ENCODE peak calls at places on chromosomes 2 and 18, in ten cellular contexts. P is HL-60; E is neural progenitor cell; K is neuronal stem cell; I is Jurkat, Clone E6-1; G is mammary epithelial cell; N is psoas muscle; U is uterus; S is iPS DF 6.9; H is AG04450. Q is an unnamed sample.

GRCh38 chr2:180202591-180202990 is 195.5 kb upstream of the CWC22 start:
- DNase-seq in P (no peak), E (no peak), K (no peak), I (no peak), G (no peak), N (no peak), U (no peak), S (no peak), H (no peak), Q (no peak)

GRCh38 chr18:12236934-12237832 is 17.0 kb upstream of the CIDEA start:
- DNase-seq in P (peak; percentile 28), E (peak; percentile 83), K (peak; percentile 64), I (peak; percentile 46), G (peak; percentile 37), N (peak; percentile 73), U (peak; percentile 65), S (no peak), H (no peak), Q (peak; percentile 89)

GRCh38 chr2:72993147-72993546 is 75.8 kb downstream of the EMX1 start:
- DNase-seq in P (peak; percentile 13), E (peak; percentile 82), K (peak; percentile 75), I (peak; percentile 48), G (no peak), N (no peak), U (peak; percentile 18), S (peak; percentile 64), H (no peak), Q (peak; percentile 71)

GRCh38 chr2:20064841-20065240 is 13.4 kb upstream of the LAPTM4A start:
- DNase-seq in P (no peak), E (no peak), K (no peak), I (no peak), G (no peak), N (no peak), U (no peak), S (no peak), H (no peak), Q (no peak)

GRCh38 chr2:57669570-57669969 is 377.0 kb upstream of the VRK2 start:
- DNase-seq in P (no peak), E (no peak), K (no peak), I (no peak), G (no peak), N (no peak), U (no peak), S (no peak), H (no peak), Q (no peak)

GRCh38 chr2:109081374-109081773 is 47.6 kb upstream of the SH3RF3 start:
- DNase-seq in P (no peak), E (no peak), K (no peak), I (no peak), G (no peak), N (no peak), U (no peak), S (no peak), H (no peak), Q (no peak)

GRCh38 chr2:173568054-173568453 is 213.4 kb downstream of the CDCA7 start:
- DNase-seq in P (peak; percentile 4), E (peak; percentile 72), K (peak; percentile 23), I (no peak), G (no peak), N (peak; percentile 23), U (no peak), S (no peak), H (no peak), Q (peak; percentile 81)

GRCh38 chr18:33184178-33184577 is 256.3 kb downstream of the CCDC178 start:
- DNase-seq in P (no peak), E (no peak), K (no peak), I (no peak), G (no peak), N (no peak), U (no peak), S (no peak), H (no peak), Q (no peak)

GRCh38 chr2:109350526-109350925 is 221.5 kb downstream of the SH3RF3 start:
- DNase-seq in P (no peak), E (no peak), K (no peak), I (no peak), G (no peak), N (no peak), U (no peak), S (no peak), H (no peak), Q (no peak)

GRCh38 chr2:191320881-191321280 is 75.7 kb downstream of the MYO1B start:
- DNase-seq in P (no peak), E (no peak), K (no peak), I (no peak), G (no peak), N (no peak), U (no peak), S (no peak), H (no peak), Q (no peak)

GRCh38 chr2:233056961-233057605 is 3.1 kb upstream of the INPP5D start:
- DNase-seq in P (no peak), E (no peak), K (no peak), I (no peak), G (no peak), N (no peak), U (no peak), S (no peak), H (no peak), Q (no peak)

GRCh38 chr2:102005989-102006885 is 14.5 kb downstream of the IL1R2 start:
- DNase-seq in P (peak; percentile 47), E (peak; percentile 76), K (peak; percentile 18), I (peak; percentile 57), G (no peak), N (no peak), U (no peak), S (peak; percentile 76), H (no peak), Q (peak; percentile 51)

GRCh38 chr18:75070625-75071483 is 138.1 kb downstream of the PTGR3 start:
- DNase-seq in P (peak; percentile 90), E (no peak), K (no peak), I (peak; percentile 71), G (peak; percentile 90), N (no peak), U (no peak), S (no peak), H (peak; percentile 49), Q (no peak)

GRCh38 chr2:107511970-107512789 is 314.5 kb upstream of the RGPD4 start:
- DNase-seq in P (no peak), E (no peak), K (no peak), I (no peak), G (no peak), N (no peak), U (no peak), S (no peak), H (no peak), Q (no peak)

GRCh38 chr2:73614997-73615396 is 27.2 kb downstream of the NAT8 start:
- DNase-seq in P (no peak), E (no peak), K (no peak), I (no peak), G (no peak), N (no peak), U (no peak), S (no peak), H (no peak), Q (no peak)

GRCh38 chr2:191832668-191833067 is 14.2 kb downstream of the CAVIN2 start:
- DNase-seq in P (no peak), E (no peak), K (no peak), I (no peak), G (no peak), N (no peak), U (no peak), S (no peak), H (no peak), Q (no peak)

GRCh38 chr18:27604583-27604982 is 419.5 kb upstream of the CHST9 start:
- DNase-seq in P (no peak), E (no peak), K (no peak), I (no peak), G (no peak), N (no peak), U (no peak), S (no peak), H (no peak), Q (no peak)

GRCh38 chr2:148519013-148519412 is 125.5 kb upstream of the EPC2 start:
- DNase-seq in P (no peak), E (no peak), K (no peak), I (no peak), G (no peak), N (no peak), U (no peak), S (peak; percentile 57), H (no peak), Q (no peak)

GRCh38 chr18:8620845-8621244 is 11.6 kb downstream of the RAB12 start:
- DNase-seq in P (no peak), E (no peak), K (no peak), I (no peak), G (no peak), N (no peak), U (no peak), S (no peak), H (no peak), Q (no peak)
- H3K4me3 ChIP-seq in P (no peak overlapping the region), E (no peak overlapping the region), K (no peak overlapping the region), I (no peak overlapping the region), G (no peak overlapping the region), N (no peak overlapping the region), U (no peak overlapping the region), S (no peak overlapping the region), H (no peak overlapping the region), Q (no peak overlapping the region)

DNA sequence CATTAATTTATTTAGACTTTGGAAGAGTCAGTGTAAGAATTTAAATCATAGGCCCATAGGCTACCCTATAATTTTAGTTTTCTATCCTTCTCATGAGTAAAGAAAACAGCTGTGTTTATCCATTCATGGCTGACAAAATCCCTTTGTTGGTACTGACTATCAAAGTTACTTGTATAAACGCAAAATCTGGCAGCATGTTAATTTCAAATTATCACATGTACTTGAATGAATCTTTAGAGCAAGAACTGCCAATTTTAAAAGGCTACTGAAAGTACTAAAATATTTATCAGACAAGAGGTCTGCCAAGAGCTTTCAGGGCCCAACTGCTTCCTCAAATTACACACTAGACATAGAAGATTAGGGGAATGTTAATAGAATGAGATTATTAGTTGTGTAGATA is 66.6 kb downstream of the MYL12B start:
- DNase-seq in P (no peak), E (no peak), K (no peak), I (no peak), G (no peak), N (no peak), U (no peak), S (no peak), H (no peak), Q (no peak)
- H3K4me3 ChIP-seq in P (no peak overlapping the region), E (no peak overlapping the region), K (no peak overlapping the region), I (no peak overlapping the region), G (no peak overlapping the region), N (no peak overlapping the region), U (no peak overlapping the region), S (no peak overlapping the region), H (no peak overlapping the region), Q (no peak overlapping the region)

DNA sequence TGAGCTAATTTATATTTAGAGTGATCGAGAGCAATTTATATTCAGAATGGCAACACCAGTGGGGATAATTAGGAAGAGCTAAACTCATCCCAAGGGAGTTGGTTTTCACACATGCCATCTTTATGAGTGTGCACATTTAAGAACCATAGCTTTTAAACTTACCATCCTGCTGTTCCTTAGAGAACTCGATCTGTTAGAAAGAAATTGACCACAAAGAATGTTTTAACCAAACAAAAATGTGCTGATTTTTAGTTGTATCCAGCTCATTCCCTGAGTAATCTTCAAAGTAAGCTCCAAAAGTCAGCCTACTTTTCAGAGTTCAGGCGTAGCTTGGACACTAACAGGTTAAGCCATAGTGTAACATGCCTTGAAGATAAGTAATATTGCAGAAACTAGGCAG is 12.6 kb downstream of the MYL1 start:
- DNase-seq in P (no peak), E (no peak), K (no peak), I (no peak), G (no peak), N (no peak), U (no peak), S (no peak), H (no peak), Q (no peak)
- H3K4me3 ChIP-seq in P (no peak overlapping the region), E (no peak overlapping the region), K (no peak overlapping the region), I (no peak overlapping the region), G (no peak overlapping the region), N (peak overlapping the region; percentile 62), U (no peak overlapping the region), S (no peak overlapping the region), H (no peak overlapping the region), Q (no peak overlapping the region)

GRCh38 chr2:172439509-172439860 is 12.1 kb downstream of the ITGA6 start:
- DNase-seq in P (no peak), E (no peak), K (no peak), I (no peak), G (no peak), N (no peak), U (no peak), S (no peak), H (no peak), Q (no peak)
- H3K4me3 ChIP-seq in P (no peak overlapping the region), E (no peak overlapping the region), K (no peak overlapping the region), I (no peak overlapping the region), G (peak overlapping the region; percentile 3), N (no peak overlapping the region), U (no peak overlapping the region), S (no peak overlapping the region), H (no peak overlapping the region), Q (no peak overlapping the region)